ENCODE peak calls at places on chromosome 20, in five cellular contexts. K, B, N, O and T are unnamed samples.
A peak's percentile ranks its signal among the peaks of the same experiment; 100 is the strongest.

GRCh38 chr20:36818831-36819230 is 45.3 kb upstream of the DSN1 start:
- DNase-seq in N (no peak), K (peak; percentile 57), B (no peak), O (no peak), T (no peak)

GRCh38 chr20:36847009-36847709 is 28.8 kb upstream of the TLDC2 start:
- DNase-seq in N (no peak), B (peak; percentile 83), O (no peak), K (no peak), T (no peak)

GRCh38 chr20:7231303-7231702 is 463.8 kb downstream of the BMP2 start:
- DNase-seq in N (no peak), O (no peak), B (no peak), K (no peak), T (no peak)

GRCh38 chr20:53723621-53724020 is 130.0 kb upstream of the ZNF217 start:
- DNase-seq in O (no peak), B (no peak), N (no peak), K (no peak), T (no peak)

GRCh38 chr20:45576995-45577394 is 2.1 kb downstream of the WFDC8 start:
- DNase-seq in O (no peak), N (no peak), K (no peak), B (no peak), T (no peak)

GRCh38 chr20:3164763-3165410 is 5.2 kb upstream of the FASTKD5 start:
- DNase-seq in N (no peak), B (no peak), K (no peak), O (no peak), T (no peak)

GRCh38 chr20:10476319-10476724 is 41.2 kb downstream of the SLX4IP start:
- DNase-seq in K (no peak), B (no peak), O (no peak), N (no peak), T (peak; percentile 7)

GRCh38 chr20:6632187-6632586 is 135.3 kb upstream of the BMP2 start:
- DNase-seq in K (no peak), B (peak; percentile 27), N (no peak), O (no peak), T (no peak)

GRCh38 chr20:64107736-64108457 is 532 bp upstream of the NPBWR2 start:
- DNase-seq in B (peak; percentile 5), N (no peak), K (no peak), O (no peak), T (no peak)

GRCh38 chr20:5895626-5896025 is 54.7 kb downstream of the TRMT6 start:
- DNase-seq in N (no peak), O (no peak), K (no peak), B (no peak), T (no peak)

GRCh38 chr20:10877345-10877744 is 203.5 kb upstream of the JAG1 start:
- DNase-seq in K (no peak), O (no peak), N (no peak), B (peak; percentile 82), T (no peak)

GRCh38 chr20:61354501-61354900 is 102.4 kb downstream of the CDH4 start:
- DNase-seq in N (no peak), O (no peak), K (no peak), B (no peak), T (no peak)

GRCh38 chr20:37556538-37556937 is 28.9 kb upstream of the BLCAP start:
- DNase-seq in N (no peak), B (no peak), K (no peak), O (no peak), T (no peak)

GRCh38 chr20:41353530-41353929 is 12.9 kb downstream of the LPIN3 start:
- DNase-seq in B (no peak), N (no peak), O (no peak), K (no peak), T (no peak)

GRCh38 chr20:44039741-44040140 is 125.1 kb downstream of the TOX2 start:
- DNase-seq in N (no peak), B (no peak), K (no peak), O (no peak), T (no peak)

GRCh38 chr20:24132246-24132645 is 143.7 kb upstream of the GGTLC1 start:
- DNase-seq in B (no peak), K (no peak), N (no peak), O (no peak), T (no peak)

GRCh38 chr20:43541214-43541613 is 17.6 kb upstream of the SGK2 start:
- DNase-seq in K (no peak), N (no peak), B (no peak), O (no peak), T (no peak)

GRCh38 chr20:7772376-7772775 is 167.9 kb downstream of the HAO1 start:
- DNase-seq in K (peak; percentile 59), B (peak; percentile 15), O (no peak), N (no peak), T (no peak)

GRCh38 chr20:11452326-11452725 is 465.4 kb upstream of the BTBD3 start:
- DNase-seq in B (no peak), O (no peak), K (no peak), N (no peak), T (no peak)

GRCh38 chr20:23752481-23753193 is 1.9 kb upstream of the CST1 start:
- DNase-seq in K (no peak), O (no peak), B (no peak), N (peak; percentile 15), T (no peak)

GRCh38 chr20:31751126-31751525 is 12.0 kb downstream of the TPX2 start:
- DNase-seq in N (no peak), B (no peak), O (no peak), K (no peak), T (peak; percentile 84)

GRCh38 chr20:3041818-3042504 is 1.5 kb upstream of the GNRH2 start:
- DNase-seq in B (no peak), O (no peak), K (no peak), N (no peak), T (no peak)

GRCh38 chr20:43444107-43444506 is 13.6 kb upstream of the SRSF6 start:
- DNase-seq in K (peak; percentile 66), N (no peak), O (no peak), B (no peak), T (no peak)

GRCh38 chr20:14264869-14265268 is 72.5 kb downstream of the FLRT3 start:
- DNase-seq in N (no peak), K (no peak), O (peak; percentile 3), B (no peak), T (no peak)

GRCh38 chr20:53797085-53797484 is 203.4 kb upstream of the ZNF217 start:
- DNase-seq in N (no peak), K (no peak), O (no peak), B (no peak), T (no peak)

GRCh38 chr20:45578151-45578660 is 878 bp downstream of the WFDC8 start:
- DNase-seq in B (no peak), N (no peak), O (no peak), K (no peak), T (no peak)

GRCh38 chr20:35108921-35109320 is 16.3 kb upstream of the TRPC4AP start:
- DNase-seq in O (no peak), K (no peak), N (no peak), B (no peak), T (no peak)

GRCh38 chr20:36070451-36070850 is 84.1 kb upstream of the EPB41L1 start:
- DNase-seq in N (no peak), B (no peak), O (no peak), K (no peak), T (no peak)

GRCh38 chr20:32609993-32610896 is 25.1 kb upstream of the NOL4L start:
- DNase-seq in N (no peak), K (peak; percentile 42), O (no peak), B (no peak), T (no peak)

GRCh38 chr20:61254881-61255589 is 3.0 kb downstream of the CDH4 start:
- DNase-seq in N (no peak), K (no peak), B (no peak), O (no peak), T (no peak)